ENCODE peak calls at places on chromosomes 16 and 17, in ten cellular contexts. A is endothelial cell, S is neural crest cell, Q is GM20000, Y is IMR-90, H is fibroblast of lung, I is neural progenitor cell, O is HL-60, M is astrocyte of the spinal cord, D is heart right ventricle. B is an unnamed sample.

GRCh38 chr17:55161935-55162555 is 102.7 kb upstream of the HLF start:
- DNase-seq in Q (no peak), O (no peak), Y (peak), H (peak), D (no peak), S (no peak), A (no peak), M (peak), I (no peak), B (peak)

GRCh38 chr16:28063047-28063521 is 430 bp downstream of the GSG1L start:
- DNase-seq in O (peak), D (no peak), H (no peak), A (peak), I (peak), Y (peak), S (no peak), Q (peak), M (no peak), B (no peak)

GRCh38 chr17:218711-219110 is 37.3 kb upstream of the DOC2B start:
- DNase-seq in S (no peak), I (no peak), D (no peak), M (no peak), A (no peak), Q (no peak), O (no peak), Y (no peak), H (no peak), B (no peak)

GRCh38 chr16:57623251-57624043 is 5.0 kb upstream of the ADGRG1 start:
- DNase-seq in H (peak), Q (no peak), D (no peak), O (no peak), A (no peak), I (peak), M (peak), S (peak), Y (peak), B (no peak)

GRCh38 chr16:69589434-69590269 is 23.9 kb downstream of the NFAT5 start:
- DNase-seq in A (no peak), H (no peak), I (no peak), S (no peak), D (no peak), M (no peak), Y (no peak), O (no peak), Q (no peak), B (no peak)

GRCh38 chr16:2964416-2965223 is 545 bp downstream of the KREMEN2 start:
- DNase-seq in D (no peak), O (no peak), A (peak), M (no peak), H (no peak), Y (no peak), Q (peak), S (peak), I (peak), B (no peak)

GRCh38 chr17:74240637-74241036 is 27.3 kb downstream of the TTYH2 start:
- DNase-seq in Y (no peak), S (no peak), M (peak), Q (no peak), D (peak), I (no peak), O (no peak), H (peak), A (no peak), B (no peak)

GRCh38 chr17:68509151-68510057 is 2.8 kb upstream of the PRKAR1A start:
- DNase-seq in S (no peak), Y (no peak), A (peak), M (no peak), D (peak), O (peak), I (no peak), Q (peak), H (no peak), B (no peak)

GRCh38 chr16:84464116-84464515 is 40.3 kb downstream of the MEAK7 start:
- DNase-seq in Y (no peak), M (no peak), D (no peak), H (no peak), Q (no peak), S (no peak), A (no peak), I (no peak), O (no peak), B (no peak)

GRCh38 chr16:88781140-88782077 is 3.6 kb downstream of the PIEZO1 start:
- DNase-seq in D (peak), M (no peak), O (no peak), I (no peak), Y (no peak), S (no peak), Q (peak), H (no peak), A (no peak), B (no peak)

GRCh38 chr17:54021418-54021817 is 198.7 kb downstream of the KIF2B start:
- DNase-seq in Q (no peak), M (no peak), Y (no peak), I (no peak), O (no peak), S (no peak), H (no peak), A (no peak), D (no peak), B (no peak)

GRCh38 chr17:68401288-68401687 is 56.0 kb downstream of the WIPI1 start:
- DNase-seq in M (no peak), S (no peak), D (no peak), I (no peak), H (no peak), Y (no peak), O (no peak), Q (no peak), A (no peak), B (no peak)

GRCh38 chr17:56076980-56077379 is 76.3 kb upstream of the ANKFN1 start:
- DNase-seq in D (no peak), Q (no peak), Y (no peak), A (no peak), H (no peak), S (no peak), O (no peak), I (no peak), M (no peak), B (no peak)

GRCh38 chr16:75497558-75497957 is 2.3 kb upstream of the CHST6 start:
- DNase-seq in M (peak), H (no peak), D (no peak), O (no peak), Y (no peak), S (no peak), Q (no peak), A (no peak), I (no peak), B (no peak)

GRCh38 chr17:75428775-75429469 is 23.4 kb upstream of the GRB2 start:
- DNase-seq in M (peak), A (no peak), Q (no peak), S (no peak), Y (peak), I (no peak), H (peak), D (no peak), O (no peak), B (no peak)

GRCh38 chr17:75433223-75433622 is 23.2 kb upstream of the TMEM94 start:
- DNase-seq in A (no peak), Y (no peak), M (no peak), D (no peak), S (no peak), I (no peak), H (no peak), O (no peak), Q (no peak), B (no peak)

DNA sequence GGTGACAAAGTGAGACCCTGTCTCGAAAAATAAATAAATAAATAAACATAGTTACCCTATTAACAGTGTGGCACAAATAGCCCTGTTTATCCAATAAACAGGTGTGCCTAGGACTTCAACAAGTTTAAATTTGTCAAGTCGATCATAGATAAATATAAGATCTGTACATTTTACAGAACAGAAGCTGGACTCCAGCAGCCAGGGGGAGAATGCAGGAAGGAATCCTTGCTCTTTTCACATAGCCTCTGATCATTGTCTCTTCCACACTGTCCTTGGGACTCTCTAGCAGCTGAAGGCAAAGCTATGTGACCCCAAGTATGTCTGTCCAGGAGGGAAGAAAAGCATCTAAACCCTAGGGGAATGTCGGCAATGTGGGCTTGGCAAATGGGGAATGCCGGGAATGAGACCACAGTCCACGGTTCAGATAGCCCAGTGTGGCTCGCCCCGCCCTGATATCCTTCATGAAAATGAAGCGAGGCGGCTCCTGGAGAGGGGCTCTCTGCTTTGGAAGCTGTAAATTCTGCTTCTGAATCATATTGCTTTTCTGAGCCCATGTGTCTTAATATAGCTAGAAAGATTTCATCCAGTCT is 24.8 kb upstream of the GRB2 start:
- DNase-seq in O (no peak), D (no peak), S (no peak), M (peak), H (no peak), I (peak), A (no peak), Y (peak), Q (no peak), B (peak)
- TF ChIP-seq CTCF in O (no peak), D (no peak), S (no peak), M (no peak), H (no peak), I (no peak), A (no peak), Y (no peak), Q (no peak), B (no peak)

GRCh38 chr16:55651841-55652824 is 3.7 kb upstream of the SLC6A2 start:
- DNase-seq in Y (no peak), I (no peak), M (no peak), Q (no peak), A (no peak), H (no peak), O (no peak), D (no peak), S (no peak), B (no peak)

GRCh38 chr16:55645986-55646385 is 9.8 kb upstream of the SLC6A2 start:
- DNase-seq in O (no peak), Q (no peak), D (no peak), Y (no peak), A (no peak), S (no peak), I (no peak), H (no peak), M (no peak), B (no peak)

GRCh38 chr16:55647343-55647742 is 8.4 kb upstream of the SLC6A2 start:
- DNase-seq in M (no peak), A (no peak), O (no peak), H (no peak), D (no peak), S (no peak), Q (no peak), Y (no peak), I (no peak), B (no peak)

GRCh38 chr16:55643161-55643970 is 12.4 kb upstream of the SLC6A2 start:
- DNase-seq in I (no peak), S (no peak), Q (no peak), M (no peak), D (no peak), A (peak), H (peak), O (no peak), Y (peak), B (no peak)

DNA sequence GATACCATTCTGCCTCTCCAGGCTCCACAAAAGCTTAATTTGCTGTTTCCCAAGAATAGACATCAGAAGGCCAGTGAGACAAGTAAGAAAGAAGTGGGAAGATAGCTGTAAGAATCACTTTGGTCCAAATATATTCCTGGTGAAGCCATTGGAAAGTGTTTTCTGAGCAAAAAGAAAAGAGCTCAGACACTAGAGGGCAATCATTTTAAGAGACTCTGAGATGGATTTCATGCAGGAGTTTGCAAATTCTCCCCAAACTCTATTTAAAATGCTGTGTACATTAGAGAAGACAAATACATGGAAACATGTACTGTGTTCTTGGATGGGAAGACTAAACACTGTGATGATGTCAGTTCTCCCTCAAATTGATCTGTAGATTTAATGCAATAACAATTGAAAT is 8.0 kb upstream of the SLC6A2 start:
- DNase-seq in Y (no peak), D (no peak), M (no peak), S (no peak), Q (no peak), O (no peak), A (no peak), I (no peak), H (no peak), B (no peak)
- TF ChIP-seq CTCF in Y (no peak), D (no peak), M (no peak), S (no peak), Q (no peak), O (no peak), A (no peak), I (no peak), H (peak), B (no peak)

GRCh38 chr16:80976946-80977345 is 29.7 kb downstream of the CMC2 start:
- DNase-seq in D (no peak), A (no peak), Y (peak), I (no peak), H (no peak), Q (no peak), O (no peak), M (no peak), S (no peak), B (no peak)

GRCh38 chr16:80971814-80972213 is 34.9 kb downstream of the CMC2 start:
- DNase-seq in S (no peak), O (no peak), Y (no peak), M (no peak), I (peak), H (no peak), A (no peak), D (no peak), Q (peak), B (no peak)

GRCh38 chr16:80972611-80973010 is 34.1 kb downstream of the CMC2 start:
- DNase-seq in O (no peak), Q (no peak), I (no peak), H (no peak), M (no peak), A (no peak), D (no peak), S (no peak), Y (no peak), B (no peak)

GRCh38 chr16:80973991-80974390 is 32.7 kb downstream of the CMC2 start:
- DNase-seq in O (no peak), D (no peak), I (no peak), Y (peak), M (no peak), Q (no peak), H (no peak), A (no peak), S (no peak), B (no peak)

GRCh38 chr16:80974649-80975376 is 31.9 kb downstream of the CMC2 start:
- DNase-seq in H (peak), D (no peak), I (peak), S (no peak), O (no peak), A (no peak), Q (no peak), M (no peak), Y (no peak), B (no peak)
- TF ChIP-seq CTCF in H (peak), D (peak), I (peak), S (peak), O (peak), A (peak), Q (no peak), M (peak), Y (peak), B (peak)

GRCh38 chr17:46194393-46195216 is 1.4 kb upstream of the KANSL1 start:
- DNase-seq in H (peak), Q (peak), S (no peak), D (no peak), Y (peak), M (peak), I (peak), O (no peak), A (peak), B (no peak)
- TF ChIP-seq CTCF in H (peak), Q (peak), S (peak), D (peak), Y (peak), M (peak), I (peak), O (peak), A (peak), B (peak)

GRCh38 chr16:23013484-23013883 is 135.8 kb downstream of the USP31 start:
- DNase-seq in A (peak), D (no peak), Q (no peak), H (no peak), M (no peak), I (peak), Y (peak), S (no peak), O (no peak), B (no peak)
- TF ChIP-seq CTCF in A (no peak), D (no peak), Q (no peak), H (no peak), M (no peak), I (peak), Y (no peak), S (peak), O (no peak), B (peak)

DNA sequence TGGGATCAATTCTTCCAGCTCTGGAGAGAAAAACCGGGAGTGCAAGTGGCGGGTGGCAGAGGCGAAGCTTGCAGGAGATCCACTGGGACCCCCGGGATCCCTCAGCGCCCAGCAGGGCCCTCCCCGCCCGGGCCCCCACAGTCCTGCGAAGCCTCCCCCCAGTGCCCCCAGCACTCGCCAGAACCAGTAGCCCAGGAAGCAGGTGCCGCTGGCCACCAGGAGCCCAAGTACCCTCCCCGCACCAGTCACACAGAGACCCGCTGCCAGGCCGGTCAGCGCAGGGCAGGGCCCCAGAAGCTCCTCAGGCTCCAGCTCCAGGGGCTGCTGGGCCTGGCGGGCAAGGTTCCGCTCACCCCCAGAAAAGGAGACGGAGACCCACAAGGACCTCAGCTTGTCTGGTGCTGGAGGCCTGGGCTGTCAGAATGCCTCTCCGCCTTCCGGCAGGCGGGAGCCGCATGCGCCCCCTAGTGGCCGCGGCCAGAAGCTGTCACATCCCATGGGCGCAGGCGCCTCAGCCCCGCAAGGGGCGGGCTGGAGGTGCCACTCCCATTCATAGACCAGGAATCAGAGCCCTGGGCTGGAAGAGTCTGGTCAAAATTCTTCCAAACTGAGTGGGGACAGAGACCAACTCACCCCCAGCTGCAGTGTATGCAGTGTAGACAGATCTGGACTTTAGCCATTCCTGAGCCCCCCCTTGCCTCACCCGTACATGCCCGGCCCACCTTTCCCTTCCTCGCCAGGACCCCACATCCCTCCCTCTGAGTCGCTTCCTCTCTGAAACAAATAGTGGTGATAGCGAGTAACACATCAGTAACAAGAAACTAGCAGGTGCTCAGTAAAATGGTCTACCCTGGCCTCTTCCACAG is 1002.3 kb downstream of the KCNJ18 start:
- DNase-seq in M (no peak), S (no peak), D (no peak), H (no peak), Y (no peak), Q (no peak), I (no peak), O (no peak), A (no peak), B (no peak)
- TF ChIP-seq CTCF in M (peak), S (no peak), D (no peak), H (no peak), Y (peak), Q (no peak), I (peak), O (no peak), A (peak), B (no peak)

GRCh38 chr16:54291981-54292487 is 5.4 kb upstream of the IRX3 start:
- DNase-seq in D (no peak), S (no peak), A (no peak), Y (no peak), Q (no peak), O (no peak), M (peak), H (no peak), I (no peak), B (no peak)
- TF ChIP-seq CTCF in D (no peak), S (no peak), A (no peak), Y (no peak), Q (no peak), O (no peak), M (no peak), H (no peak), I (no peak), B (no peak)

DNA sequence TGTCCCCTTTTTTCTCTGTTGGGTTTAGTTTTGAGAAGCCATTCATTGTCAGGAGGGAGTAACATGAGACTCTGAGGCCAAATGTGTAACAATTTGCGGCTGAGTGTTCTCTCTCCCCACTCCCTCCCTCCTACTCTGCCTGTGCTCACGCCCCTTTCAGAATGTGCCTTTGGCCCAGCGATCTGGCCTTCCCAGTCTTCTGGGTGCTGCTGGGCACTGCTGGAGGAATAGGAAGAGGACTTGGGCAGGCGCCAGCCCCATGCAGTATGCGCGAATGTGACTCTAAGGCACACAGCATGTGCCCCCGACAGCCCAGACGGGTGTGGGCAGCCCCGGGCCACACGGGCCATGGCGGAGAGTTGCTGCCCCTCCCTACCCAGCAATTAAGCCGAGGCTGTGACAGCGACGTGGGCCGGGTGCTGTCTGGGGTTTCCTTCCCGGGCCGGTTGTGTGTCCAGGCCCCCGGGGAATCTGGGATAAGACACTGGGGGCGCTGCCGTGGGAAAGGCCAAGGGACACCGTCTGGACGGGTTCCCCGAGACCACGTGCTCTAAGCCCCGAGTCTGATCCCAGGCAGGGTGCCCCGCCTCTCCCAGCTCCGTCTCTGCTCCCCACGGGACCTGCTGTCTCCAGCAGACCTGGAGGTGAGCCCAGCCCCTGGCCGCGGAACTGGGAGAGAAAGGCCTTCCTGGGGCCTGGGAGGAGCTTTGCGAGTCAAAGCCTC is 92.4 kb downstream of the IRX3 start:
- DNase-seq in Y (no peak), Q (no peak), H (peak), M (peak), I (peak), O (no peak), S (no peak), A (peak), D (peak), B (no peak)
- TF ChIP-seq CTCF in Y (no peak), Q (no peak), H (no peak), M (no peak), I (peak), O (no peak), S (peak), A (no peak), D (peak), B (no peak)

GRCh38 chr17:73192894-73193701 is at the start of gene COG1:
- DNase-seq in H (peak), Q (peak), I (peak), A (peak), D (peak), O (peak), S (peak), Y (peak), M (peak), B (no peak)
- TF ChIP-seq CTCF in H (no peak), Q (no peak), I (peak), A (no peak), D (no peak), O (no peak), S (no peak), Y (peak), M (no peak), B (no peak)

DNA sequence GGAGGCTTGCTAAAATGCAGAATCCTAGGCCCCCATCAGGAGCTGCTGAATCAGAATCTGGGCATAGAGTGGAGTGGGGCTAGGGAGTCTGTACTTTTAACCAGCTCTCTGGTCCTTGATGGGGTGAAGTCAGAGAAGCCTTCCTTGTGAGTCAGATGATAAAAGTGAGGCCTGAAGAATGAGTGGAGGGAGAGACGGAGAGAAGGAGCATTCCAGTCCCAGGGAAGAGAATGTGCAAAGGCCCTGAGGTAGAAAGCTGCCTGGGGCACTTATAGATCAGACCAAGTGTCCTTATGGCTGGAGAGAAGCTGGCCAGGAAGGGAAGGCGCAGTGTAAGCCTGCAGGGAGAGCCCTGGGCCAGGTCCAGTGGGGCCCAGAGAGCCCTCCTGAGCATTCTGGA is 235.1 kb upstream of the NLRP1 start:
- DNase-seq in A (no peak), O (no peak), I (no peak), Q (no peak), M (no peak), H (no peak), S (no peak), D (no peak), Y (no peak), B (no peak)
- TF ChIP-seq CTCF in A (no peak), O (no peak), I (no peak), Q (no peak), M (no peak), H (no peak), S (no peak), D (no peak), Y (no peak), B (no peak)